ENCODE peak calls at places on chromosomes 6 and 20, in eight cellular contexts. T, F, I, N, J, U, S and W are unnamed samples.

GRCh38 chr6:87832025-87832825 is 130.2 kb upstream of the AKIRIN2 start:
- DNase-seq in S (no peak), I (peak; percentile 55), F (no peak), N (peak; percentile 78), U (peak; percentile 37), J (peak; percentile 38), T (no peak), W (peak; percentile 57)

GRCh38 chr6:111894951-111895350 is 21.7 kb upstream of the FYN start:
- DNase-seq in F (no peak), S (no peak), U (no peak), T (no peak), I (no peak), N (no peak), J (no peak), W (no peak)

GRCh38 chr6:29516108-29516507 is 28.4 kb upstream of the MAS1L start:
- DNase-seq in S (no peak), T (no peak), I (no peak), F (no peak), N (peak; percentile 17), U (no peak), J (peak; percentile 30), W (peak; percentile 71)

GRCh38 chr6:163764565-163764964 is 350.0 kb downstream of the QKI start:
- DNase-seq in F (no peak), S (no peak), J (no peak), N (no peak), U (no peak), T (no peak), I (no peak), W (no peak)

GRCh38 chr20:6635034-6635736 is 132.3 kb upstream of the BMP2 start:
- DNase-seq in J (no peak), I (no peak), T (no peak), F (no peak), N (no peak), S (no peak), U (no peak), W (no peak)

GRCh38 chr20:51236396-51236795 is 213.5 kb upstream of the KCNG1 start:
- DNase-seq in I (no peak), N (no peak), J (no peak), T (no peak), F (no peak), U (no peak), S (no peak), W (no peak)

GRCh38 chr20:54920491-54920890 is 445.1 kb downstream of the DOK5 start:
- DNase-seq in F (no peak), U (no peak), I (no peak), J (no peak), N (no peak), S (no peak), T (no peak), W (no peak)

GRCh38 chr6:80197474-80197873 is 91.0 kb downstream of the BCKDHB start:
- DNase-seq in F (no peak), I (peak; percentile 89), U (peak; percentile 45), T (no peak), S (peak; percentile 11), N (peak; percentile 42), J (no peak), W (peak; percentile 2)

GRCh38 chr20:41697861-41698559 is 79.8 kb upstream of the CHD6 start:
- DNase-seq in U (peak; percentile 61), S (no peak), F (no peak), T (no peak), N (peak; percentile 72), I (peak; percentile 16), J (no peak), W (peak; percentile 66)

GRCh38 chr6:3779574-3779849 is 28.0 kb upstream of the PXDC1 start:
- DNase-seq in S (no peak), N (no peak), F (no peak), J (no peak), I (no peak), U (no peak), T (no peak), W (no peak)

GRCh38 chr20:63896136-63896890 is 1.4 kb downstream of the DNAJC5 start:
- DNase-seq in N (peak; percentile 31), J (peak; percentile 72), F (no peak), I (no peak), S (peak; percentile 81), T (no peak), U (peak; percentile 43), W (peak; percentile 97)

GRCh38 chr20:39885975-39886649 is 802.9 kb downstream of the MAFB start:
- DNase-seq in T (no peak), F (peak; percentile 64), N (no peak), I (peak; percentile 27), J (no peak), S (peak; percentile 69), U (peak; percentile 77), W (peak; percentile 27)

GRCh38 chr20:46408281-46408731 is 1.9 kb upstream of the ELMO2 start:
- DNase-seq in U (no peak), N (no peak), T (no peak), I (no peak), S (no peak), F (no peak), J (no peak), W (no peak)

GRCh38 chr6:89035252-89036106 is 45.1 kb upstream of the PNRC1 start:
- DNase-seq in S (peak; percentile 35), U (peak; percentile 82), F (peak; percentile 98), T (no peak), N (peak; percentile 27), I (peak; percentile 51), J (no peak), W (peak; percentile 13)

GRCh38 chr6:157209865-157210530 is 113.3 kb downstream of the TMEM242 start:
- DNase-seq in S (no peak), T (no peak), N (no peak), J (no peak), F (no peak), U (no peak), I (no peak), W (no peak)

GRCh38 chr6:39251406-39251805 is 22.1 kb upstream of the KCNK5 start:
- DNase-seq in N (peak; percentile 29), I (no peak), U (no peak), T (no peak), J (peak; percentile 80), F (no peak), S (no peak), W (peak; percentile 99)

GRCh38 chr20:38123021-38123587 is 42.0 kb downstream of the TGM2 start:
- DNase-seq in S (no peak), J (no peak), U (no peak), N (no peak), T (no peak), F (peak; percentile 18), I (no peak), W (peak; percentile 52)

GRCh38 chr6:116447496-116448011 is 13.6 kb upstream of the CALHM6 start:
- DNase-seq in N (no peak), T (no peak), F (no peak), S (no peak), I (no peak), U (peak; percentile 86), J (no peak), W (peak; percentile 1)

GRCh38 chr6:14088600-14089168 is 28.9 kb upstream of the CD83 start:
- DNase-seq in S (no peak), U (no peak), I (no peak), T (no peak), J (no peak), N (no peak), F (no peak), W (no peak)